ENCODE peak calls at places on chromosomes 4 and X, in four cellular contexts. B is naive thymus-derived CD4-positive, alpha-beta T cell; C is GM23248; U is psoas muscle. A is an unnamed sample. For H3K4me1, the result is how much of the 10 kb centered on the place peaks cover.

GRCh38 chr4:137597751-137598493 is 65.6 kb upstream of the PCDH18 start:
- DNase-seq in B (no peak), U (no peak), C (no peak), A (peak)

GRCh38 chr4:136810626-136811025 is 721.7 kb downstream of the PCDH18 start:
- DNase-seq in B (no peak), U (no peak), C (peak), A (no peak)

GRCh38 chrX:17242470-17242869 is 132.5 kb upstream of the NHS start:
- DNase-seq in U (no peak), C (peak), B (peak), A (peak)

GRCh38 chr4:8201341-8201781 is 2.3 kb downstream of the SH3TC1 start:
- DNase-seq in U (no peak), C (no peak), B (peak), A (no peak)

GRCh38 chr4:138512766-138513165 is 270.6 kb upstream of the SLC7A11 start:
- DNase-seq in U (no peak), C (no peak), B (no peak), A (no peak)

GRCh38 chr4:189088783-189089182 is 851.9 kb upstream of the FRG1 start:
- DNase-seq in U (no peak), C (peak), B (no peak), A (no peak)

GRCh38 chrX:153445106-153445855 is 575 bp downstream of the TREX2 start:
- DNase-seq in B (no peak), U (no peak), C (no peak), A (no peak)

GRCh38 chr4:162535121-162535520 is 371.3 kb upstream of the FSTL5 start:
- DNase-seq in B (no peak), U (no peak), C (no peak), A (no peak)

GRCh38 chr4:31518796-31519250 is 798.7 kb downstream of the PCDH7 start:
- DNase-seq in U (no peak), C (peak), B (no peak), A (peak)

GRCh38 chr4:15792974-15793373 is 14.8 kb downstream of the CD38 start:
- DNase-seq in B (no peak), U (no peak), C (no peak), A (no peak)

GRCh38 chrX:111254896-111255693 is 15.2 kb downstream of the CAPN6 start:
- DNase-seq in B (no peak), C (no peak), U (no peak), A (peak)

GRCh38 chr4:61517144-61517543 is 317.0 kb downstream of the ADGRL3 start:
- DNase-seq in B (no peak), C (no peak), U (no peak), A (no peak)

GRCh38 chr4:110533590-110533910 is 57.6 kb downstream of the ENPEP start:
- DNase-seq in C (no peak), U (no peak), B (no peak), A (no peak)

GRCh38 chr4:110533940-110534339 is 58.0 kb downstream of the ENPEP start:
- DNase-seq in B (no peak), U (no peak), C (peak), A (peak)

GRCh38 chr4:110527156-110527555 is 51.2 kb downstream of the ENPEP start:
- DNase-seq in B (no peak), C (no peak), U (no peak), A (no peak)

DNA sequence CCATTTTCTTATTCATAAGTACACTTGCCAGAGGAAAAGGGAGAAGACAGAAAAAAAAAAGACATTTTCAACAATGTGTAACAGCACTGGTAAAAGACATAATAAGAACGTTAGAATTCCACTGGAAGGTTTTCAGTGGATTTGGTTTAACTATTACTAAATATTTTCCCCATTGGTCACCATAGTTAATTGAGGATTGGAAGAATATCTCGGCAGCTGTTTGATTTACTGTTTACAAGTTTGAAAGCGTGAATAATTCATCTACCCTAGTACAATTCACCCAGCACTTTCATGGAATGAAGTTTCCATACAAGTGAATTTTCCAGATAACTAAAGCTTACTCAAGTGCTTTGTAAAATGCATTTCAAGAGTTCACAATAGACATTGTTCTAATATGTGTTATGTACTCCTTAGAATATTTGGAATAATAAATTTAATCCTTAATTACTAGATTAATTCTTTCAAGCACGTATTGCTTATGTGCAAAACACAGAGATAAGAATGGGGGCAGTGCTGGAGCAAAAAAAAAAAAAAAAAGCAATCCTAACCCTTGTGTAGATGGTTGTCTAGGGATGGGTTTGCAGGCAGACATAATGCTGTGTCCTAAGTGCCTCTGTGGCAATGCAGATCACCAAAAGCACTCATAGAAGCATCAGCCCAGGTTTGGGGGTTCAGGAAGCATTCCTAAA is 57.1 kb downstream of the ENPEP start:
- DNase-seq in U (no peak), B (no peak), C (no peak), A (no peak)
- H3K4me1 ChIP-seq in U (under half), B (under half), C (under half), A (under half)

GRCh38 chr4:40200881-40201797 is 4.3 kb downstream of the RHOH start:
- DNase-seq in B (peak), C (no peak), U (no peak), A (no peak)
- H3K27ac ChIP-seq in B (peak), C (no peak), U (no peak), A (peak)

DNA sequence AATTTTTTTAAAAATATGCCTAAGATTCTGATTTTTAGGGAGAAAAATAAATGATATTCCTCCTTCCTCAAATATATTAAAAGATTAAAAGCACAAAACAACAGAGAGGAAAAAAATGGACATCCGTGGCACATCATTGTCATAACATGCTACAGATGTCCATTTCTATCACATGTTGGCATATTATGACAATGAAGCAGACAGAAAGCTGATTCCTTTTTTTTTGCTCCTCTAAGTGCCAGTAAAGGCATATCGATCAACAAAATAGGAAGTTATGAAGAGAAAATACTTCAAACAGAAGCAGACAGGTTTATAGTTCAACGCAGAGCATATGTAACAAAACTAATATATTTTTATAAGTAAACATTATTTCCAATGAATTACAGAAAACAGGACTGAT is 11.2 kb downstream of the KLHL8 start:
- DNase-seq in C (peak), U (no peak), B (no peak), A (no peak)
- H3K4me3 ChIP-seq in C (peak), U (peak), B (no peak), A (no peak)

GRCh38 chr4:73706811-73707210 is 33.6 kb upstream of the CXCL8 start:
- DNase-seq in U (no peak), C (no peak), B (no peak), A (no peak)
- H3K4me1 ChIP-seq in U (under half), C (half or more), B (under half), A (under half)

DNA sequence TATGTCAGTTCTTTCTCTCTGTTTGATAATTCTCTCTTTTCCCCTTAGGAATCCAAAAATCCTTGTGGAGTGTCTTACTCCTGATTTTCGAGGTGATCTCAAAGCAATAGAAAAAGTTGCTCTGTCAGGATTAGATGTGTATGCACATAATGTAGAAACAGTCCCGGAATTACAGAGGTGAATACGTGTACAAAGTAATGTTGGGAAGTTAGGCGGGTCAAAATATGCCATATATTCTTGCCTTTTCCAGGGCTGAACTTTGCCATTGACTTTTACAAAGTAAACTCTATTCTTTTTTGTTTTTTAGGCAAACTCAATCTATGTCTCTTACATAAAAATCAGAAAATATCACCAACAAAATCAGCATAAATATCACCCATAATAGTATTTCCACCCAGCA is 8.6 kb downstream of the LIAS start:
- DNase-seq in B (no peak), C (no peak), U (no peak), A (no peak)
- H3K27ac ChIP-seq in B (no peak), C (no peak), U (no peak), A (no peak)

GRCh38 chr4:24013666-24014422 is 124.0 kb upstream of the PPARGC1A start:
- DNase-seq in C (no peak), U (no peak), B (no peak), A (no peak)
- H3K4me3 ChIP-seq in C (no peak), U (no peak), B (no peak), A (no peak)

DNA sequence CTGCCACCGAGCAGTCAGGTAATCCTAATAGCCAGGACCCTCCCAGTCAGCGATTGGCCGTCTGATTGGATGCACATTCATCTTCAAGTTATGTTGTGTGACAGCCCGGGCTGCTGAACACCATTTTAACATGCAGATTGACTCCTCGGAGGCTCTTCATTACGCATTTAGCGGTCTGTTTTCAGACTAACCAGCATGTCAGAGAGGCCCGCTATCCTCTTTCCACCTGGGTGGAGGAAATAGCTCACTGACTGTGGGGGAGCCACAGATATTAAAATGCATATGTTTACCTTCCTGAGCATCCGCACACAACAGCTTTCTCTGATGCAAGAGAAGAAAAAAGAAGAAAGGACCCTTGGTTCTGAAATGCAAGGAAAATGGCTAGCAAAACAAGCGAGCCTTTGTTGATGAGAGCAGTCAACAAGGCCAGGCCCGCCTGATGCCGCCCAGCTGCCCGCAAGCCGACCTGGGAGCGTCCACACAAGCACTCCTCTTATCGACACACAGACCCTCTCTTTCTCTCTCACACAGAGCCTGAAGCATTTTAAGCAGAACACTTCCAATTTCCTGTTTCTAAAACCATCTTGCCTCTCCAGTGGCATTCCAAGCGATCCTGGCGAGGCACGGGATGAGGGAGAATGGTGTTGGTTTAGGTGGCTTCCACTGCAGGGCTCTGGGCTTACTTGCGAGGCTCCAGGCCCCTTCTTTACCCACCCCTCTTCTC is 118.3 kb downstream of the MGST2 start:
- DNase-seq in C (no peak), U (no peak), B (no peak), A (no peak)
- H3K4me1 ChIP-seq in C (under half), U (under half), B (under half), A (under half)

DNA sequence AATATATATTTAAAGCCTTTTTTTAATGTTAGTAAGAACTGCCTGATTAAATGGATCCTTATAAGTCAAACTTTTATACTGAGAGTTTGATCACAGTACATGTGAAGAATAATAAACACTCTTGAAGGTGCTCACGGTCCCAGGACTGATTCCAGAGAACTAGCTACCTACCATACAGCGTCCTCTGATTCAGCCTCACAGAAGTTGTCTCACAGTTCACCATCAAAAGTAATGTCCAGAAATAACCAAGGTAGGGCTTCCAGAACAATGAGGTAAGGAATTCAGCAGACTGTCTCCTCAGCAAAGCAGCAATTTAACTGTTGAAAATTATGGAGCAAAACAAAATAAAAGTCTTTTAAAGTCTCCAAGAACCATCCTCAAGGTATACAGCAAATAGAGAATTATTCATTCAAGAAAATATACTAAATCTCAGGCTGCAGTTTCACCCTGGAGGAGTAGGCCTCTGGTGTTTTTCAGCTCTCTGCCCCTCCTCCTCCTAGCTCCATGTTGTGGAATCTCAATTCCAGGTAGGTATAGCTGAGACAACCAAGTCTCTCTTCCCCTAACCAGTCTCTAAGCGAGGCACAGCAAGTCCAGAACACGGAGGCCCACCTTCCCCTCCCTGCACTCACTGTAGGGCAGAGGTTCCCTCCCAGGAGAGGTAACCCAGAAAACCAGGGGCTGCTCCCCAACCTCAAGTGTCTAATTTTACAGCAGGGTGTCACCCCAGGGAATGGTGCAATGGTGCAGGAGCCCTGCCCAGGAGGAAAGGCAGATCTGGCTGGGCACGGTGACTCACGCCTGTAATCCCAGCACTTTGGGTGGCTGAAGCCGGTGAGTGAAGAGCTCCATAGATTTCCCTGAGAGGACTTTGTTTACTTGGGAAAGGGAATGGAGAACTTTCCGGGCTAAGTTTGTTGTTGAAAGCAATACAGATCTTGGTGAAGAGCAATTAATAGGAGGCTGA is 28.6 kb downstream of the FAM241A start:
- DNase-seq in U (peak), B (no peak), C (peak), A (no peak)
- H3K27ac ChIP-seq in U (peak), B (no peak), C (no peak), A (no peak)

A was measured in A673.